ENCODE peak calls at places on chromosomes 16 and 17, in eight cellular contexts. L is neuronal stem cell; J is CD8-positive, alpha-beta memory T cell; F is sigmoid colon; U is CD8-positive, alpha-beta T cell; N is tibial artery; V is neural progenitor cell; Q is tibial nerve. I is an unnamed sample.

GRCh38 chr17:64230551-64231408 is 32.3 kb downstream of the TEX2 start:
- DNase-seq in N (no peak), U (no peak), V (no peak), Q (no peak), J (no peak), L (no peak), F (no peak), I (no peak)

GRCh38 chr16:51553314-51553713 is 402.2 kb upstream of the SALL1 start:
- DNase-seq in U (no peak), V (no peak), J (no peak), N (no peak), F (no peak), Q (no peak), L (no peak), I (no peak)

GRCh38 chr16:85286970-85287814 is 174.9 kb upstream of the CIBAR2 start:
- DNase-seq in Q (peak; percentile 37), N (peak; percentile 83), V (no peak), J (no peak), L (no peak), F (peak; percentile 75), U (no peak), I (no peak)

GRCh38 chr16:15636392-15636873 is 6.5 kb downstream of the MARF1 start:
- DNase-seq in F (no peak), L (no peak), Q (no peak), V (no peak), N (no peak), J (peak; percentile 66), U (peak; percentile 27), I (no peak)

GRCh38 chr16:3963203-3963602 is 82.7 kb upstream of the CREBBP start:
- DNase-seq in J (peak; percentile 79), U (peak; percentile 61), F (no peak), N (peak; percentile 64), Q (no peak), V (no peak), L (no peak), I (peak; percentile 43)

GRCh38 chr17:34254651-34255380 is at the start of gene CCL2:
- DNase-seq in F (peak; percentile 92), U (no peak), Q (peak; percentile 65), N (peak; percentile 85), L (no peak), V (peak; percentile 73), J (no peak), I (peak; percentile 85)

GRCh38 chr16:80144191-80144590 is 396.6 kb upstream of the DYNLRB2 start:
- DNase-seq in V (no peak), F (no peak), N (no peak), L (no peak), Q (no peak), J (no peak), U (no peak), I (no peak)

GRCh38 chr17:61381537-61381936 is 18.1 kb upstream of the TBX2 start:
- DNase-seq in V (no peak), U (no peak), F (no peak), L (no peak), N (no peak), J (no peak), Q (no peak), I (no peak)

GRCh38 chr17:20092973-20093626 is 83.9 kb downstream of the SPECC1 start:
- DNase-seq in N (no peak), U (no peak), J (no peak), L (no peak), F (no peak), V (no peak), Q (no peak), I (no peak)

GRCh38 chr16:68083861-68084503 is 1.2 kb upstream of the NFATC3 start:
- DNase-seq in F (peak; percentile 76), V (peak; percentile 64), U (no peak), J (no peak), L (peak; percentile 53), N (no peak), Q (peak; percentile 27), I (peak; percentile 80)

GRCh38 chr16:66377327-66377723 is 10.8 kb downstream of the CDH5 start:
- DNase-seq in F (no peak), Q (no peak), N (peak; percentile 29), U (no peak), J (no peak), L (no peak), V (no peak), I (no peak)

GRCh38 chr17:59329558-59330313 is 1.7 kb upstream of the YPEL2 start:
- DNase-seq in V (peak; percentile 93), Q (no peak), U (peak; percentile 50), N (peak; percentile 78), L (peak; percentile 69), F (peak; percentile 86), J (peak; percentile 63), I (peak; percentile 79)

GRCh38 chr17:68035131-68035522 is 408 bp upstream of the KPNA2 start:
- DNase-seq in L (no peak), J (no peak), U (peak; percentile 83), Q (peak; percentile 83), F (peak; percentile 96), N (peak; percentile 96), V (peak; percentile 98), I (peak; percentile 97)

GRCh38 chr16:88310796-88311605 is 71.8 kb upstream of the ZNF469 start:
- DNase-seq in L (no peak), U (no peak), V (no peak), Q (no peak), J (no peak), F (no peak), N (no peak), I (no peak)

GRCh38 chr16:87570938-87571867 is 31.1 kb upstream of the JPH3 start:
- DNase-seq in V (peak; percentile 73), L (no peak), N (peak; percentile 93), F (no peak), J (no peak), Q (no peak), U (no peak), I (peak; percentile 85)

GRCh38 chr17:48611681-48612455 is 1.1 kb upstream of the HOXB7 start:
- DNase-seq in F (no peak), N (no peak), L (no peak), U (no peak), Q (no peak), J (no peak), V (peak; percentile 51), I (no peak)
- H3K4me3 ChIP-seq in F (peak overlapping the region; percentile 48), N (peak overlapping the region; percentile 38), L (no peak overlapping the region), U (peak overlapping the region; percentile 90), Q (peak overlapping the region; percentile 36), J (peak overlapping the region; percentile 32), V (no peak overlapping the region), I (no peak overlapping the region)

GRCh38 chr16:76535-77272 is 1.3 kb upstream of the MPG start:
- DNase-seq in J (no peak), V (no peak), U (no peak), F (peak; percentile 93), Q (peak; percentile 73), N (peak; percentile 95), L (no peak), I (peak; percentile 94)

GRCh38 chr16:74025-74424 is 1.6 kb upstream of the RHBDF1 start:
- DNase-seq in F (no peak), V (no peak), U (no peak), J (no peak), L (no peak), Q (no peak), N (no peak), I (no peak)

GRCh38 chr16:72561-73537 is at the start of gene RHBDF1:
- DNase-seq in U (no peak), L (peak; percentile 66), F (peak; percentile 84), J (no peak), Q (no peak), N (no peak), V (peak; percentile 90), I (no peak)

GRCh38 chr16:75580-76501 is 2.2 kb upstream of the MPG start:
- DNase-seq in J (no peak), V (peak; percentile 54), F (peak; percentile 95), Q (peak; percentile 82), U (no peak), L (no peak), N (peak; percentile 93), I (peak; percentile 89)

GRCh38 chr16:74437-75318 is 2.2 kb upstream of the RHBDF1 start:
- DNase-seq in L (no peak), U (no peak), N (no peak), F (no peak), Q (no peak), J (no peak), V (no peak), I (no peak)
- H3K27ac ChIP-seq in L (peak overlapping the region; percentile 35), U (no peak overlapping the region), N (peak overlapping the region; percentile 100), F (peak overlapping the region; percentile 95), Q (peak overlapping the region; percentile 97), J (no peak overlapping the region), V (no peak overlapping the region), I (peak overlapping the region; percentile 72)

GRCh38 chr16:56633535-56633934 is 1.1 kb downstream of the MT1M start:
- DNase-seq in J (no peak), N (peak; percentile 66), L (no peak), V (no peak), Q (no peak), F (no peak), U (no peak), I (no peak)

GRCh38 chr16:56632160-56632847 is at the start of gene MT1M:
- DNase-seq in N (peak; percentile 91), L (no peak), U (no peak), V (peak; percentile 66), F (peak; percentile 83), J (no peak), Q (no peak), I (peak; percentile 82)

GRCh38 chr16:56631197-56631596 is 1.3 kb upstream of the MT1M start:
- DNase-seq in N (no peak), J (no peak), V (no peak), Q (no peak), F (no peak), L (no peak), U (no peak), I (no peak)

GRCh38 chr16:56631832-56632159 is 663 bp upstream of the MT1M start:
- DNase-seq in U (no peak), J (no peak), Q (no peak), L (no peak), V (no peak), N (no peak), F (no peak), I (no peak)

GRCh38 chr16:56632848-56633365 is 448 bp downstream of the MT1M start:
- DNase-seq in L (no peak), Q (no peak), J (no peak), N (no peak), U (no peak), V (no peak), F (no peak), I (no peak)
- H3K4me3 ChIP-seq in L (no peak overlapping the region), Q (peak overlapping the region; percentile 38), J (no peak overlapping the region), N (peak overlapping the region; percentile 64), U (no peak overlapping the region), V (peak overlapping the region; percentile 47), F (peak overlapping the region; percentile 51), I (peak overlapping the region; percentile 49)

GRCh38 chr17:3551189-3551588 is 6.4 kb downstream of the TRPV3 start:
- DNase-seq in Q (no peak), U (no peak), L (no peak), J (no peak), N (no peak), F (no peak), V (no peak), I (no peak)
- H3K27ac ChIP-seq in Q (no peak overlapping the region), U (no peak overlapping the region), L (no peak overlapping the region), J (no peak overlapping the region), N (no peak overlapping the region), F (no peak overlapping the region), V (no peak overlapping the region), I (no peak overlapping the region)